ENCODE peak calls at places on chromosomes 1 and 21, in eight cellular contexts. O is uterus; F is H1; K is fibroblast of lung; N is PC-9; W is epithelial cell of proximal tubule; D is NB4; T is CD4-positive, CD25-positive, alpha-beta regulatory T cell. Y is an unnamed sample.
A peak's percentile ranks its signal among the peaks of the same experiment; 100 is the strongest.

GRCh38 chr21:42154237-42155044 is 64.5 kb upstream of the ABCG1 start:
- DNase-seq in D (no peak), N (no peak), K (no peak), O (no peak), W (no peak), F (no peak), T (no peak), Y (no peak)

GRCh38 chr1:10152709-10153284 is 57.6 kb upstream of the KIF1B start:
- DNase-seq in K (peak; percentile 53), O (peak; percentile 36), F (no peak), D (peak; percentile 69), N (no peak), W (no peak), T (peak; percentile 46), Y (no peak)

GRCh38 chr1:33429846-33430750 is 797 bp downstream of the PHC2 start:
- DNase-seq in K (no peak), T (peak; percentile 3), F (no peak), N (no peak), W (no peak), O (peak; percentile 48), D (peak; percentile 41), Y (no peak)

GRCh38 chr1:240801445-240801844 is 189.5 kb upstream of the GREM2 start:
- DNase-seq in W (no peak), D (no peak), F (no peak), K (peak; percentile 50), O (no peak), N (no peak), T (no peak), Y (no peak)

GRCh38 chr1:58900401-58900800 is 116.6 kb upstream of the JUN start:
- DNase-seq in F (no peak), O (no peak), N (no peak), D (no peak), T (no peak), K (peak; percentile 39), W (no peak), Y (no peak)

GRCh38 chr21:18155508-18156193 is 89.0 kb upstream of the CHODL start:
- DNase-seq in W (no peak), T (peak; percentile 4), K (no peak), O (no peak), N (no peak), D (no peak), F (no peak), Y (peak; percentile 2)

GRCh38 chr1:84442256-84442655 is 36.8 kb upstream of the RPF1 start:
- DNase-seq in F (no peak), N (peak; percentile 83), W (peak; percentile 39), O (no peak), T (peak; percentile 92), D (peak; percentile 91), K (peak; percentile 94), Y (peak; percentile 58)

GRCh38 chr1:84345220-84345619 is 43.7 kb downstream of the SAMD13 start:
- DNase-seq in O (no peak), W (no peak), K (peak; percentile 77), F (no peak), T (no peak), N (no peak), D (no peak), Y (no peak)

GRCh38 chr1:53080041-53080440 is 18.0 kb downstream of the PODN start:
- DNase-seq in T (no peak), O (no peak), K (no peak), W (no peak), N (no peak), D (no peak), F (no peak), Y (no peak)

GRCh38 chr1:29986986-29987385 is 736.4 kb downstream of the MATN1 start:
- DNase-seq in O (no peak), T (no peak), W (no peak), K (no peak), N (no peak), D (no peak), F (no peak), Y (no peak)

GRCh38 chr1:206036661-206037455 is 13.2 kb upstream of the CTSE start:
- DNase-seq in W (no peak), T (no peak), F (no peak), K (no peak), O (no peak), D (no peak), N (no peak), Y (no peak)

GRCh38 chr1:53771648-53772047 is 32.7 kb upstream of the GLIS1 start:
- DNase-seq in W (peak; percentile 48), T (no peak), O (no peak), D (no peak), K (peak; percentile 51), F (no peak), N (no peak), Y (peak; percentile 31)

GRCh38 chr1:34684246-34684645 is 70.6 kb upstream of the GJB5 start:
- DNase-seq in D (peak; percentile 21), N (no peak), F (peak; percentile 17), K (no peak), W (no peak), O (no peak), T (peak; percentile 66), Y (no peak)

GRCh38 chr1:21966247-21967000 is 10.4 kb upstream of the CELA3B start:
- DNase-seq in W (peak; percentile 27), F (no peak), D (no peak), K (no peak), N (peak; percentile 65), O (no peak), T (no peak), Y (peak; percentile 69)

GRCh38 chr1:110412576-110412975 is 5.1 kb upstream of the LAMTOR5 start:
- DNase-seq in N (peak; percentile 74), W (no peak), O (peak; percentile 23), F (no peak), D (peak; percentile 76), K (peak; percentile 60), T (peak; percentile 69), Y (peak; percentile 23)

GRCh38 chr1:63317007-63317813 is 5.2 kb upstream of the FOXD3 start:
- DNase-seq in K (peak; percentile 53), D (peak; percentile 83), F (no peak), W (no peak), N (peak; percentile 68), O (no peak), T (peak; percentile 72), Y (no peak)
- H3K4me3 ChIP-seq in K (peak overlapping the region; percentile 45), D (peak overlapping the region; percentile 28), F (peak overlapping the region; percentile 80), W (peak overlapping the region; percentile 28), N (peak overlapping the region; percentile 70), O (no peak overlapping the region), T (no peak overlapping the region), Y (peak overlapping the region; percentile 5)

DNA sequence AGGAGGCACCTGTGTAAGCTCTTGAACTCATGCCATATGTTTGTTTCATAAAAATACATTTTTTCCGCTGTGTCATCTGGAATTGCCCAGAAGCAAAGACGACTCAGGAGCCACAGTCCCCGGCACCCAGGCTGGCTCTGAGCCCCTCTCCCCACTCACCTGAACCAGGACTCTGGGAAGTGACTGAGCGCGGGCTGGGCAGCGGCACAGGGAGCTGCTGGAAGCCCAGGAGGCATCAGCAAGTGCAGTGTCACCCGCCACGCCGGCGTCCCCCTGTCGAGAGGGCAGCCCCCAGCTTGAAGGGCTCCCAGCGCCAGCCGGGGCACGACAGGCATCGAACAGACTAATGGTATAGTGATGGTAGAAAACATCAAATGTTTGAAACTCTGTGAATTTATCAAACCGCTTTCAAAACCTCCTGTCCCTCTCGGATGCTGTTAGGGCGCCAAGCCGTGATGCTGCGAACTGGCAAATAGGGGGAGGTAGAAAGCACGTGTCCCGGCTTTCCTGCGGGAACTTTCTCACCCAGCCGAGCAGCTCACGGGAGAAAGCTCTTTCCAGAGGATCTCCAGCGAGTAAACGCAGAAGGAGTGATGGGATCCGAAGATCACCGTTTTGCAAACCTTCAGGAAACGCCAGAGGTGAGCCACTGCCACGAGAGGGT is 57.8 kb upstream of the COL18A1 start:
- DNase-seq in K (no peak), N (no peak), T (no peak), W (no peak), F (no peak), O (no peak), D (no peak), Y (no peak)
- H3K4me3 ChIP-seq in K (no peak overlapping the region), N (no peak overlapping the region), T (no peak overlapping the region), W (no peak overlapping the region), F (no peak overlapping the region), O (no peak overlapping the region), D (no peak overlapping the region), Y (no peak overlapping the region)

GRCh38 chr21:38758815-38759214 is 46.9 kb upstream of the ETS2 start:
- DNase-seq in F (no peak), N (no peak), T (no peak), D (no peak), K (no peak), W (no peak), O (no peak), Y (no peak)

GRCh38 chr21:38751379-38752050 is 54.2 kb upstream of the ETS2 start:
- DNase-seq in W (no peak), D (peak; percentile 92), N (no peak), F (no peak), O (no peak), T (no peak), K (peak; percentile 77), Y (no peak)

GRCh38 chr21:38756746-38757145 is 49.0 kb upstream of the ETS2 start:
- DNase-seq in F (no peak), D (no peak), W (no peak), N (no peak), T (no peak), O (no peak), K (peak; percentile 52), Y (peak; percentile 39)

GRCh38 chr21:38752051-38752505 is 53.7 kb upstream of the ETS2 start:
- DNase-seq in K (no peak), F (no peak), O (no peak), W (no peak), D (no peak), N (no peak), T (no peak), Y (no peak)

DNA sequence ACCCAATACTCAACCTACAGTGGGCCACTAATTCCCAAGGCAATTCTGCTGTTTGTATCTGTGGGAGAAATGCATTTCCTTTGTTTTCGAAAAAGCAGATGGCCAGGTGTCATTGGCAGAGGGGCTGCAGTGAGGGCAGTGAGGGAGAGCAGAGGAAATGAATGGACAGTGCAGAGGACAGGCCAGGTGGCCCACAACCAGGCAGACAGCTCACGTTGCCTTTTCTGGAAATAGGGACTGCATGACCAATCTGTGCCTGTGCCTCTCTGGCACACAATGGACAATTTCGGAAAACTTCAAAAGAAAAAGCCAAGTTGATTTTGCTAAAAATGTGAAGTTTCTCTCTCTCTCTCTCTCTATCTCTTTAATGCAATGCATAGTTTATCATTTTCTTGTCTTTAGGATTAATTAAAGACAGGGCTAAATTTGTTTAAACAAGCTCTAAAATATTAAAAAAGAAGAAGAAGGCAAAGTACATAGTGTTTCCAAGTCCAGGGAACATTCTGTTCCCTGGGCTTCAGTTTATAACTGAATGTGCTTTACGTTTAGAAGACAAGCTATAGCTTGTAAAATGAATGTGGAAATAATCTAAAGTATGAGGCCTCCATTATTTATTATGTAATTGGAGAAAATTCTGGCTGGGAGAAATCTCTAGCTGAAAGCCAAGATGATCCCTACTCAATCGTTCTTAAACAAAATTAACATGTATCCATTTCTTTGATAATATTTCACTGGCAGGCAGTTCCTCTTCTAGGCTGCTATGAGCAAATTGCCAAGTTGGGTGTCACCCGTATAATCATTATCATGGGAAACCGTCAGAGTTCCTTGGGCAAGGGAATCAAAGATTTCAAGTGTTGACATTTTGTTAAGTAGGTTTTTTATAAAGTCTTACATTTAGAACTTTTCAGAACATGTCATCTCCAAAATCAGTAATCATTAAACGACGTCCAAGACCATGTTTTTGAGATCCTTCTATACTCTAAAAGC is 52.3 kb upstream of the ETS2 start:
- DNase-seq in K (peak; percentile 73), F (no peak), D (no peak), T (no peak), W (no peak), N (no peak), O (no peak), Y (no peak)
- H3K4me3 ChIP-seq in K (no peak overlapping the region), F (no peak overlapping the region), D (no peak overlapping the region), T (no peak overlapping the region), W (no peak overlapping the region), N (no peak overlapping the region), O (no peak overlapping the region), Y (no peak overlapping the region)

GRCh38 chr1:14599173-14599754 is 779 bp downstream of the KAZN start:
- DNase-seq in F (no peak), T (no peak), W (no peak), N (no peak), D (no peak), K (no peak), O (no peak), Y (no peak)
- H3K4me3 ChIP-seq in F (peak overlapping the region; percentile 88), T (no peak overlapping the region), W (peak overlapping the region; percentile 67), N (no peak overlapping the region), D (no peak overlapping the region), K (peak overlapping the region; percentile 61), O (no peak overlapping the region), Y (peak overlapping the region; percentile 62)

Y was measured in kidney epithelial cell.